ENCODE peak calls at places on chromosomes 2 and 18, in four cellular contexts. M is GM12878, I is SK-N-SH, B is H1. P is an unnamed sample.

GRCh38 chr2:222643134-222643533 is 12.8 kb downstream of the FARSB start:
- DNase-seq in B (no peak), M (no peak), I (no peak), P (no peak)

GRCh38 chr18:56382541-56382940 is 255.9 kb downstream of the TXNL1 start:
- DNase-seq in B (no peak), M (no peak), I (no peak), P (no peak)

GRCh38 chr2:127884436-127884835 is 1.3 kb downstream of the AMMECR1L start:
- DNase-seq in I (no peak), M (no peak), B (no peak), P (no peak)

GRCh38 chr2:197145471-197146056 is 165.0 kb downstream of the ANKRD44 start:
- DNase-seq in B (no peak), I (no peak), M (peak), P (no peak)

GRCh38 chr2:48145845-48146452 is 239.7 kb upstream of the FBXO11 start:
- DNase-seq in B (no peak), M (no peak), I (no peak), P (peak)

GRCh38 chr18:28183418-28184078 is 6.6 kb upstream of the CDH2 start:
- DNase-seq in M (no peak), I (no peak), B (no peak), P (no peak)

GRCh38 chr2:190862591-190862991 is 18.0 kb upstream of the GLS start:
- DNase-seq in I (no peak), M (no peak), B (no peak), P (no peak)

GRCh38 chr18:49447810-49448745 is 12.4 kb downstream of the DYM start:
- DNase-seq in M (no peak), I (peak), B (no peak), P (peak)

GRCh38 chr2:118168606-118169005 is 80.3 kb downstream of the INSIG2 start:
- DNase-seq in I (no peak), M (no peak), B (no peak), P (no peak)

GRCh38 chr2:21281876-21282514 is 158.2 kb downstream of the TDRD15 start:
- DNase-seq in I (peak), M (no peak), B (no peak), P (no peak)

GRCh38 chr2:46657042-46657504 is 177.7 kb downstream of the TMEM247 start:
- DNase-seq in I (peak), M (no peak), B (no peak), P (peak)

GRCh38 chr2:20313659-20314058 is 37.0 kb downstream of the PUM2 start:
- DNase-seq in B (no peak), M (no peak), I (no peak), P (no peak)

GRCh38 chr2:20184067-20184938 is 40.6 kb downstream of the SDC1 start:
- DNase-seq in I (no peak), M (no peak), B (no peak), P (no peak)

GRCh38 chr18:74748809-74749208 is 151.1 kb downstream of the ZNF407 start:
- DNase-seq in M (no peak), B (no peak), I (no peak), P (no peak)

GRCh38 chr2:168731550-168732128 is 70.8 kb upstream of the NOSTRIN start:
- DNase-seq in I (no peak), M (no peak), B (no peak), P (no peak)

GRCh38 chr2:209389124-209389523 is 34.7 kb upstream of the MAP2 start:
- DNase-seq in M (no peak), B (no peak), I (no peak), P (no peak)

GRCh38 chr2:96917008-96917575 is 47.2 kb upstream of the SEMA4C start:
- DNase-seq in I (no peak), M (no peak), B (no peak), P (no peak)

GRCh38 chr18:6294119-6294784 is 120.5 kb downstream of the L3MBTL4 start:
- DNase-seq in B (no peak), M (no peak), I (no peak), P (no peak)

GRCh38 chr2:240601061-240601830 is 14.7 kb downstream of the CAPN10 start:
- DNase-seq in I (no peak), M (no peak), B (no peak), P (no peak)
- TF ChIP-seq NRF1 in I (no peak), M (no peak), B (no peak), P (no peak)

GRCh38 chr2:27057184-27057583 is 5.7 kb downstream of the AGBL5 start:
- DNase-seq in I (no peak), M (no peak), B (no peak), P (no peak)

GRCh38 chr2:27054721-27055120 is 3.3 kb downstream of the AGBL5 start:
- DNase-seq in I (no peak), B (no peak), M (no peak), P (no peak)

GRCh38 chr2:27058210-27058609 is 6.7 kb downstream of the AGBL5 start:
- DNase-seq in M (no peak), B (no peak), I (no peak), P (no peak)

GRCh38 chr2:27060323-27060722 is 8.9 kb downstream of the AGBL5 start:
- DNase-seq in I (no peak), M (no peak), B (no peak), P (no peak)

GRCh38 chr2:27059141-27059820 is 7.8 kb downstream of the AGBL5 start:
- DNase-seq in M (no peak), I (no peak), B (no peak), P (no peak)
- TF ChIP-seq NRF1 in M (no peak), I (no peak), B (no peak), P (no peak)

GRCh38 chr2:74003494-74004211 is 18.9 kb downstream of the TET3 start:
- DNase-seq in M (no peak), B (no peak), I (peak), P (peak)
- TF ChIP-seq NRF1 in M (no peak), B (no peak), I (no peak), P (no peak)

DNA sequence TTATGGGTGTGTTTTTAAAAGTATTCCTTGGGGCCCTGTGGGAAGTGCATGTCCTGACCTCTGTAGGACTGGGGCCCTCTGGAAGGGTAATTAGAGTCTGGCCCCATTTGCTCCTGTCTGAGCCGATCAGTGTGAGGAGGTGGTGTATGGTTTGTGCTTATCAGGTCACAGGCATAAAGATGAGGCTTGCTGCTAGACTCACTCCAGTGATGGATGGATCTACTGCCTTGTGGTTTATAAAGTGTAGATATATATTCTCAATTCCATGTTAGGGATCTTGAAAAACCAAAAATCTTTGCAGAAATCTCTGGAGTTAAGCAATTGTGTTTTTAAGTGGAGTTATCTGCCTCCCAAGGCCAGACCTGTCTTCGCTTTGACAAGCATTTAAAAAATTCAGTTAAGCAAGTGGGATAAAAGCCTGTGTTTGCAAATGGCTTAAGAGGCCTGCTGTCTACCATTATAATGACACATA is 182.4 kb downstream of the PTPRM start:
- DNase-seq in M (no peak), I (no peak), B (no peak), P (no peak)
- TF ChIP-seq NRF1 in M (no peak), I (no peak), B (no peak), P (no peak)

DNA sequence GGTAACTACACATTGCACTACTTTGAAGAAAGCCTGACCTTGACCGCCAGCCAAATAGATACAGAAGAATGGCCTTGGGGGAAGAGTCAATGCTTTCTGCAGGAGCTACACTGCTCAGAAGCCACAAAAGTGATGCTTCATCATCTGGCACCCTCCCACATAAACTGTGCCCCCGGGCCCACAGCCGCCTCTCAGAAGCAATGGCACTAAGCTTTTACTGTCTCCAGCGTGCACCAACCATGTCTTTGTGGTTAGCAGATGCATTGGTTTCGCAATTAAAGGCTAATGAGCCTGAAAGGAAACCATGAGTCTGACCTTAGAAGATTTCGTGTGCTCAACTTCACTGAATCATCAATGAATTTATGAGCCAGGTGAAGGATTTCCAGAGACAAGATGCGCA is 209.4 kb upstream of the TRIB2 start:
- DNase-seq in I (no peak), B (no peak), M (peak), P (no peak)
- TF ChIP-seq NRF1 in I (no peak), B (no peak), M (no peak), P (no peak)

GRCh38 chr2:233973786-233974185 is 56.6 kb downstream of the TRPM8 start:
- DNase-seq in B (no peak), I (no peak), M (no peak), P (no peak)

GRCh38 chr2:233972941-233973575 is 55.9 kb downstream of the TRPM8 start:
- DNase-seq in M (no peak), I (no peak), B (no peak), P (no peak)

GRCh38 chr2:233976690-233977294 is 59.6 kb downstream of the TRPM8 start:
- DNase-seq in B (no peak), I (peak), M (peak), P (peak)

GRCh38 chr2:233976087-233976486 is 58.9 kb downstream of the TRPM8 start:
- DNase-seq in B (no peak), M (no peak), I (no peak), P (no peak)

DNA sequence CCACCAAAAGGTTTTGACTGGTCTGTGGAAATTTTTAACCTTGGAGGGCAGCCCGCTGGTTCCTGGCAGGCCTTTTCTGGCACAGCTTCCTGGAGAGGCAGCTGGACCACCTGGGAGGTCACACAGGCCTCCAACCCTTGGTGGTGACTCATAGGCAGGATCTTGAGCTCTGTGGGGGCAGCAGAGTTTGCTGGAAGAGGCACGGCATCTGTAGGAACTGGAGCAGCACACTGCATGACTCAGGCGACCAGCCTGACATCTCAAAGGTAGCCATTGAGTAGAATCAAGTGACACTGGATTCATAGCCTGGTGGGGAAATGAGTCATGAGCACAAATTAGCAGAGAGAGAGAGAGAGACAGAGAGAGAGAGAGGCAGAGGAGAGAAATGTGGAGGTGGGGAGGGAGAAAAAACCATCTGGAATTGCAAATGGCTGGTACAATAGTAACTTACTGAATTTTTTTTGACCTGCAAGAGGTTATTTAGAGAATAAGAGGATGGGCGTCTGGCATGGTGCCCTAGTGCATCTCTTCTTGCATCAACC is 57.4 kb downstream of the TRPM8 start:
- DNase-seq in I (peak), B (peak), M (no peak), P (peak)
- TF ChIP-seq NRF1 in I (no peak), B (no peak), M (no peak), P (no peak)